ENCODE peak calls at places on chromosomes 7 and 10, in ten cellular contexts. One of them, this sample, is unnamed.

GRCh38 chr7:18593602-18594279 is 98.2 kb downstream of the HDAC9 start:
- DNase-seq in heart right ventricle: no peak
- DNase-seq in A549: no peak
- DNase-seq in CD4-positive, CD25-positive, alpha-beta regulatory T cell: no peak
- DNase-seq in left ventricle myocardium inferior: no peak
- DNase-seq in neuronal stem cell: no peak
- DNase-seq in GM23248: no peak
- DNase-seq in mammary epithelial cell: no peak
- DNase-seq in CD8-positive, alpha-beta T cell: no peak
- DNase-seq in hepatocyte: no peak
- DNase-seq in this sample: no peak

GRCh38 chr10:118373786-118374185 is 31.7 kb upstream of the FAM204A start:
- DNase-seq in heart right ventricle: no peak
- DNase-seq in A549: no peak
- DNase-seq in CD4-positive, CD25-positive, alpha-beta regulatory T cell: no peak
- DNase-seq in left ventricle myocardium inferior: no peak
- DNase-seq in neuronal stem cell: no peak
- DNase-seq in GM23248: peak; percentile 78
- DNase-seq in mammary epithelial cell: peak; percentile 57
- DNase-seq in CD8-positive, alpha-beta T cell: no peak
- DNase-seq in hepatocyte: no peak
- DNase-seq in this sample: no peak

GRCh38 chr10:98410135-98410743 is 4.7 kb downstream of the PYROXD2 start:
- DNase-seq in heart right ventricle: no peak
- DNase-seq in A549: no peak
- DNase-seq in CD4-positive, CD25-positive, alpha-beta regulatory T cell: no peak
- DNase-seq in left ventricle myocardium inferior: no peak
- DNase-seq in neuronal stem cell: no peak
- DNase-seq in GM23248: no peak
- DNase-seq in mammary epithelial cell: no peak
- DNase-seq in CD8-positive, alpha-beta T cell: no peak
- DNase-seq in hepatocyte: no peak
- DNase-seq in this sample: no peak

GRCh38 chr7:101953248-101953819 is 135.9 kb downstream of the CUX1 start:
- DNase-seq in heart right ventricle: no peak
- DNase-seq in A549: no peak
- DNase-seq in CD4-positive, CD25-positive, alpha-beta regulatory T cell: no peak
- DNase-seq in left ventricle myocardium inferior: no peak
- DNase-seq in neuronal stem cell: no peak
- DNase-seq in GM23248: peak; percentile 92
- DNase-seq in mammary epithelial cell: no peak
- DNase-seq in CD8-positive, alpha-beta T cell: no peak
- DNase-seq in hepatocyte: peak; percentile 85
- DNase-seq in this sample: no peak

GRCh38 chr10:77763453-77764430 is 126.1 kb upstream of the KCNMA1 start:
- DNase-seq in heart right ventricle: no peak
- DNase-seq in A549: no peak
- DNase-seq in CD4-positive, CD25-positive, alpha-beta regulatory T cell: no peak
- DNase-seq in left ventricle myocardium inferior: peak; percentile 17
- DNase-seq in neuronal stem cell: no peak
- DNase-seq in GM23248: peak; percentile 22
- DNase-seq in mammary epithelial cell: no peak
- DNase-seq in CD8-positive, alpha-beta T cell: no peak
- DNase-seq in hepatocyte: no peak
- DNase-seq in this sample: no peak

GRCh38 chr7:131285558-131285957 is 42.1 kb upstream of the MKLN1 start:
- DNase-seq in heart right ventricle: peak; percentile 39
- DNase-seq in A549: no peak
- DNase-seq in CD4-positive, CD25-positive, alpha-beta regulatory T cell: no peak
- DNase-seq in left ventricle myocardium inferior: peak; percentile 33
- DNase-seq in neuronal stem cell: no peak
- DNase-seq in GM23248: peak; percentile 73
- DNase-seq in mammary epithelial cell: no peak
- DNase-seq in CD8-positive, alpha-beta T cell: no peak
- DNase-seq in hepatocyte: no peak
- DNase-seq in this sample: no peak

GRCh38 chr10:30630571-30630970 is 1.0 kb upstream of the LYZL2 start:
- DNase-seq in heart right ventricle: no peak
- DNase-seq in A549: no peak
- DNase-seq in CD4-positive, CD25-positive, alpha-beta regulatory T cell: no peak
- DNase-seq in left ventricle myocardium inferior: no peak
- DNase-seq in neuronal stem cell: no peak
- DNase-seq in GM23248: peak; percentile 74
- DNase-seq in mammary epithelial cell: no peak
- DNase-seq in CD8-positive, alpha-beta T cell: no peak
- DNase-seq in hepatocyte: no peak
- DNase-seq in this sample: no peak

GRCh38 chr7:104627516-104627915 is 299.1 kb downstream of the LHFPL3 start:
- DNase-seq in heart right ventricle: no peak
- DNase-seq in A549: no peak
- DNase-seq in CD4-positive, CD25-positive, alpha-beta regulatory T cell: no peak
- DNase-seq in left ventricle myocardium inferior: no peak
- DNase-seq in neuronal stem cell: peak; percentile 47
- DNase-seq in GM23248: peak; percentile 63
- DNase-seq in mammary epithelial cell: peak; percentile 12
- DNase-seq in CD8-positive, alpha-beta T cell: no peak
- DNase-seq in hepatocyte: peak; percentile 64
- DNase-seq in this sample: no peak

GRCh38 chr7:17046666-17047065 is 164.9 kb upstream of the AGR3 start:
- DNase-seq in heart right ventricle: no peak
- DNase-seq in A549: no peak
- DNase-seq in CD4-positive, CD25-positive, alpha-beta regulatory T cell: no peak
- DNase-seq in left ventricle myocardium inferior: no peak
- DNase-seq in neuronal stem cell: no peak
- DNase-seq in GM23248: peak; percentile 34
- DNase-seq in mammary epithelial cell: no peak
- DNase-seq in CD8-positive, alpha-beta T cell: no peak
- DNase-seq in hepatocyte: no peak
- DNase-seq in this sample: no peak

GRCh38 chr7:17043012-17043877 is 161.5 kb upstream of the AGR3 start:
- DNase-seq in heart right ventricle: no peak
- DNase-seq in A549: no peak
- DNase-seq in CD4-positive, CD25-positive, alpha-beta regulatory T cell: no peak
- DNase-seq in left ventricle myocardium inferior: no peak
- DNase-seq in neuronal stem cell: no peak
- DNase-seq in GM23248: peak; percentile 73
- DNase-seq in mammary epithelial cell: peak; percentile 50
- DNase-seq in CD8-positive, alpha-beta T cell: no peak
- DNase-seq in hepatocyte: no peak
- DNase-seq in this sample: no peak

GRCh38 chr7:17042211-17042610 is 160.4 kb upstream of the AGR3 start:
- DNase-seq in heart right ventricle: no peak
- DNase-seq in A549: no peak
- DNase-seq in CD4-positive, CD25-positive, alpha-beta regulatory T cell: no peak
- DNase-seq in left ventricle myocardium inferior: no peak
- DNase-seq in neuronal stem cell: no peak
- DNase-seq in GM23248: peak; percentile 39
- DNase-seq in mammary epithelial cell: no peak
- DNase-seq in CD8-positive, alpha-beta T cell: no peak
- DNase-seq in hepatocyte: no peak
- DNase-seq in this sample: no peak

GRCh38 chr7:17044396-17044795 is 162.6 kb upstream of the AGR3 start:
- DNase-seq in heart right ventricle: no peak
- DNase-seq in A549: no peak
- DNase-seq in CD4-positive, CD25-positive, alpha-beta regulatory T cell: no peak
- DNase-seq in left ventricle myocardium inferior: no peak
- DNase-seq in neuronal stem cell: no peak
- DNase-seq in GM23248: no peak
- DNase-seq in mammary epithelial cell: no peak
- DNase-seq in CD8-positive, alpha-beta T cell: no peak
- DNase-seq in hepatocyte: no peak
- DNase-seq in this sample: no peak

GRCh38 chr7:17044868-17045267 is 163.1 kb upstream of the AGR3 start:
- DNase-seq in heart right ventricle: no peak
- DNase-seq in A549: no peak
- DNase-seq in CD4-positive, CD25-positive, alpha-beta regulatory T cell: no peak
- DNase-seq in left ventricle myocardium inferior: no peak
- DNase-seq in neuronal stem cell: no peak
- DNase-seq in GM23248: no peak
- DNase-seq in mammary epithelial cell: no peak
- DNase-seq in CD8-positive, alpha-beta T cell: no peak
- DNase-seq in hepatocyte: no peak
- DNase-seq in this sample: no peak
- H3K27ac ChIP-seq in heart right ventricle: no peak overlapping the region
- H3K27ac ChIP-seq in A549: peak overlapping the region; percentile 4
- H3K27ac ChIP-seq in CD4-positive, CD25-positive, alpha-beta regulatory T cell: no peak overlapping the region
- H3K27ac ChIP-seq in left ventricle myocardium inferior: no peak overlapping the region
- H3K27ac ChIP-seq in neuronal stem cell: no peak overlapping the region
- H3K27ac ChIP-seq in GM23248: no peak overlapping the region
- H3K27ac ChIP-seq in mammary epithelial cell: no peak overlapping the region
- H3K27ac ChIP-seq in CD8-positive, alpha-beta T cell: no peak overlapping the region
- H3K27ac ChIP-seq in hepatocyte: no peak overlapping the region
- H3K27ac ChIP-seq in this sample: no peak overlapping the region

GRCh38 chr10:37654466-37654865 is 202.9 kb downstream of the ZNF248 start:
- DNase-seq in heart right ventricle: no peak
- DNase-seq in A549: no peak
- DNase-seq in CD4-positive, CD25-positive, alpha-beta regulatory T cell: no peak
- DNase-seq in left ventricle myocardium inferior: no peak
- DNase-seq in neuronal stem cell: no peak
- DNase-seq in GM23248: no peak
- DNase-seq in mammary epithelial cell: no peak
- DNase-seq in CD8-positive, alpha-beta T cell: no peak
- DNase-seq in hepatocyte: no peak
- DNase-seq in this sample: no peak
- H3K9me3 ChIP-seq in heart right ventricle: no peaks in the 10 kb centered on the region
- H3K9me3 ChIP-seq in A549: peaks cover 2% of the 10 kb centered on the region
- H3K9me3 ChIP-seq in CD4-positive, CD25-positive, alpha-beta regulatory T cell: peaks cover 10% of the 10 kb centered on the region
- H3K9me3 ChIP-seq in left ventricle myocardium inferior: peaks cover 51% of the 10 kb centered on the region
- H3K9me3 ChIP-seq in neuronal stem cell: peaks cover 17% of the 10 kb centered on the region
- H3K9me3 ChIP-seq in GM23248: no peaks in the 10 kb centered on the region
- H3K9me3 ChIP-seq in mammary epithelial cell: peaks cover 14% of the 10 kb centered on the region
- H3K9me3 ChIP-seq in CD8-positive, alpha-beta T cell: no peaks in the 10 kb centered on the region
- H3K9me3 ChIP-seq in hepatocyte: peaks cover 3% of the 10 kb centered on the region
- H3K9me3 ChIP-seq in this sample: peaks cover 2% of the 10 kb centered on the region

GRCh38 chr10:133523631-133524203 is 3.4 kb upstream of the CYP2E1 start:
- DNase-seq in heart right ventricle: no peak
- DNase-seq in A549: no peak
- DNase-seq in CD4-positive, CD25-positive, alpha-beta regulatory T cell: no peak
- DNase-seq in left ventricle myocardium inferior: no peak
- DNase-seq in neuronal stem cell: no peak
- DNase-seq in GM23248: no peak
- DNase-seq in mammary epithelial cell: peak; percentile 82
- DNase-seq in CD8-positive, alpha-beta T cell: no peak
- DNase-seq in hepatocyte: no peak
- DNase-seq in this sample: no peak

GRCh38 chr10:133515471-133515870 is 11.7 kb upstream of the CYP2E1 start:
- DNase-seq in heart right ventricle: no peak
- DNase-seq in A549: no peak
- DNase-seq in CD4-positive, CD25-positive, alpha-beta regulatory T cell: no peak
- DNase-seq in left ventricle myocardium inferior: no peak
- DNase-seq in neuronal stem cell: no peak
- DNase-seq in GM23248: no peak
- DNase-seq in mammary epithelial cell: no peak
- DNase-seq in CD8-positive, alpha-beta T cell: no peak
- DNase-seq in hepatocyte: no peak
- DNase-seq in this sample: no peak

GRCh38 chr10:133516072-133516471 is 11.1 kb upstream of the CYP2E1 start:
- DNase-seq in heart right ventricle: no peak
- DNase-seq in A549: no peak
- DNase-seq in CD4-positive, CD25-positive, alpha-beta regulatory T cell: no peak
- DNase-seq in left ventricle myocardium inferior: no peak
- DNase-seq in neuronal stem cell: no peak
- DNase-seq in GM23248: no peak
- DNase-seq in mammary epithelial cell: no peak
- DNase-seq in CD8-positive, alpha-beta T cell: no peak
- DNase-seq in hepatocyte: no peak
- DNase-seq in this sample: no peak

GRCh38 chr10:133525444-133525843 is 1.7 kb upstream of the CYP2E1 start:
- DNase-seq in heart right ventricle: no peak
- DNase-seq in A549: no peak
- DNase-seq in CD4-positive, CD25-positive, alpha-beta regulatory T cell: no peak
- DNase-seq in left ventricle myocardium inferior: no peak
- DNase-seq in neuronal stem cell: no peak
- DNase-seq in GM23248: no peak
- DNase-seq in mammary epithelial cell: no peak
- DNase-seq in CD8-positive, alpha-beta T cell: no peak
- DNase-seq in hepatocyte: no peak
- DNase-seq in this sample: no peak

DNA sequence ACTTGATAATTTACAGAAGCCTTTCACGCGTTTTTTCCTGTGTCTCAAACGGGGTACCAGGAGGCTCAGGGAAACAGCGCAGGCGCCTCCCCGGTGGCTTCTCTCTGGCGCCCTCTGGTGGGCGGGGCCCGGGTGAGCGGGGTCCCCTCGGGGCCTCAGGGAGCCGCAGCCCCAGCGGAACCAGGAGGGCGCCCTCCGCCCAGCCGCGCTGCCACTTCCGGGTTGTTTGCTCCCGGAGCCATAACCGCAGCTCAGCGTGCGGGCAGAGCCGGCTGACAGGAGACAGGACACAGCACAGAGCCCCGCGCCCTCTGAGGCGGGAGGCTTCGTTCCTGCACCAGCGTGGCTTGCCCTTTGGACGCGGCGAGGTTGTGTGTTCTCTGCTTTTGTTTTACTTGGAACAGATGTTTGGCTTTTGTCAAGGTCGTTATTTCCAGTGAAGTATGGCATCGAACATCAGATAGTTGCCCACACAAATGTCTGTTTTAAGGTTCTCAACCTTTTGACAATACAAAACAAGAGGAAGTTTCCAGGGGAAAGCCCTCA is 6.9 kb upstream of the CYP2E1 start:
- DNase-seq in heart right ventricle: peak; percentile 64
- DNase-seq in A549: peak; percentile 91
- DNase-seq in CD4-positive, CD25-positive, alpha-beta regulatory T cell: peak; percentile 73
- DNase-seq in left ventricle myocardium inferior: peak; percentile 80
- DNase-seq in neuronal stem cell: no peak
- DNase-seq in GM23248: peak; percentile 82
- DNase-seq in mammary epithelial cell: peak; percentile 58
- DNase-seq in CD8-positive, alpha-beta T cell: peak; percentile 90
- DNase-seq in hepatocyte: no peak
- DNase-seq in this sample: peak; percentile 79
- H3K4me3 ChIP-seq in heart right ventricle: peak overlapping the region; percentile 51
- H3K4me3 ChIP-seq in A549: peak overlapping the region; percentile 49
- H3K4me3 ChIP-seq in CD4-positive, CD25-positive, alpha-beta regulatory T cell: peak overlapping the region; percentile 60
- H3K4me3 ChIP-seq in left ventricle myocardium inferior: peak overlapping the region; percentile 63
- H3K4me3 ChIP-seq in neuronal stem cell: no peak overlapping the region
- H3K4me3 ChIP-seq in GM23248: peak overlapping the region; percentile 75
- H3K4me3 ChIP-seq in mammary epithelial cell: peak overlapping the region; percentile 35
- H3K4me3 ChIP-seq in CD8-positive, alpha-beta T cell: peak overlapping the region; percentile 61
- H3K4me3 ChIP-seq in hepatocyte: no peak overlapping the region
- H3K4me3 ChIP-seq in this sample: no peak overlapping the region

GRCh38 chr7:29278362-29279070 is 83.9 kb downstream of the CHN2 start:
- DNase-seq in heart right ventricle: no peak
- DNase-seq in A549: no peak
- DNase-seq in CD4-positive, CD25-positive, alpha-beta regulatory T cell: no peak
- DNase-seq in left ventricle myocardium inferior: no peak
- DNase-seq in neuronal stem cell: no peak
- DNase-seq in GM23248: no peak
- DNase-seq in mammary epithelial cell: no peak
- DNase-seq in CD8-positive, alpha-beta T cell: no peak
- DNase-seq in hepatocyte: no peak
- DNase-seq in this sample: no peak

GRCh38 chr7:29285451-29285807 is 90.9 kb downstream of the CHN2 start:
- DNase-seq in heart right ventricle: no peak
- DNase-seq in A549: peak; percentile 27
- DNase-seq in CD4-positive, CD25-positive, alpha-beta regulatory T cell: no peak
- DNase-seq in left ventricle myocardium inferior: no peak
- DNase-seq in neuronal stem cell: no peak
- DNase-seq in GM23248: peak; percentile 88
- DNase-seq in mammary epithelial cell: peak; percentile 97
- DNase-seq in CD8-positive, alpha-beta T cell: no peak
- DNase-seq in hepatocyte: no peak
- DNase-seq in this sample: peak; percentile 27

GRCh38 chr7:29282819-29283414 is 88.3 kb downstream of the CHN2 start:
- DNase-seq in heart right ventricle: no peak
- DNase-seq in A549: no peak
- DNase-seq in CD4-positive, CD25-positive, alpha-beta regulatory T cell: no peak
- DNase-seq in left ventricle myocardium inferior: no peak
- DNase-seq in neuronal stem cell: no peak
- DNase-seq in GM23248: no peak
- DNase-seq in mammary epithelial cell: no peak
- DNase-seq in CD8-positive, alpha-beta T cell: no peak
- DNase-seq in hepatocyte: no peak
- DNase-seq in this sample: no peak

GRCh38 chr7:29284586-29285450 is 90.2 kb downstream of the CHN2 start:
- DNase-seq in heart right ventricle: no peak
- DNase-seq in A549: no peak
- DNase-seq in CD4-positive, CD25-positive, alpha-beta regulatory T cell: no peak
- DNase-seq in left ventricle myocardium inferior: no peak
- DNase-seq in neuronal stem cell: no peak
- DNase-seq in GM23248: no peak
- DNase-seq in mammary epithelial cell: no peak
- DNase-seq in CD8-positive, alpha-beta T cell: no peak
- DNase-seq in hepatocyte: no peak
- DNase-seq in this sample: no peak

DNA sequence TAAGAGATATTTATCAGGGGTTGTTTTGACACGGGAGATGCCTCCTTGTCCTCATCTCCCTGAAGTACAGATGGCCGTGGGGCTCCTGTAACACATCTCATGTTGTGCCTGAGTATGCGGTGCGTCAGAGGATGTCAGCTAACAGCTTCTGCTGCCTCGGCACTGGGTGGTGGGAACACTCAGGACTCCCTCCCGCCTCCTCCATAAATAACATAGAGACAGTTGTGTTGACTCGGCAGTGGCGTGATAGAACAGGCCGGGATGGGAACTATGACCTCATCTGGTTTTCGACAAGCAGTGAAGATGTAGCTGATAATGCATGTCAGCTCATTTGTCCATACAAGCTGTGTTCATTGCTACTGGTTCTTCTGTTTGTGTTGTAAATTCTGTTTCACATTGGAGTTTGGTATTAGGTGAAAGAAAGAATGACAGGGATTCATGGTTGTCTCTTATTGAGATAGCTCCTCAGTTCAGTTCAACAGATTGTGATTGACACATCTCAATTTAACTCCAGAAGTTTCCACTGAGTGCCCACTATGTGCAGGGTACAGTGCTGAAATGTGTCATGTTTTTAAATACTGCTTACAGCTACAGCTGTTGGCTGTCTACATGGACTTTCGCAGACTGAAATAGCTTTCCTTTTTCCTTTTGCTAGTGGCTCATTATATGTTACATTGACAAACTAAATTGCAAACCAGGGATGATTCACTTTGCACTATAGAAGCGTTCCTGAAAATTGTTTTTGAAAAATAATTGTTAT is 87.4 kb downstream of the CHN2 start:
- DNase-seq in heart right ventricle: peak; percentile 52
- DNase-seq in A549: no peak
- DNase-seq in CD4-positive, CD25-positive, alpha-beta regulatory T cell: no peak
- DNase-seq in left ventricle myocardium inferior: peak; percentile 63
- DNase-seq in neuronal stem cell: no peak
- DNase-seq in GM23248: no peak
- DNase-seq in mammary epithelial cell: peak; percentile 93
- DNase-seq in CD8-positive, alpha-beta T cell: no peak
- DNase-seq in hepatocyte: peak; percentile 86
- DNase-seq in this sample: no peak
- H3K27ac ChIP-seq in heart right ventricle: peak overlapping the region; percentile 18
- H3K27ac ChIP-seq in A549: no peak overlapping the region
- H3K27ac ChIP-seq in CD4-positive, CD25-positive, alpha-beta regulatory T cell: no peak overlapping the region
- H3K27ac ChIP-seq in left ventricle myocardium inferior: peak overlapping the region; percentile 47
- H3K27ac ChIP-seq in neuronal stem cell: no peak overlapping the region
- H3K27ac ChIP-seq in GM23248: no peak overlapping the region
- H3K27ac ChIP-seq in mammary epithelial cell: no peak overlapping the region
- H3K27ac ChIP-seq in CD8-positive, alpha-beta T cell: no peak overlapping the region
- H3K27ac ChIP-seq in hepatocyte: peak overlapping the region; percentile 44
- H3K27ac ChIP-seq in this sample: no peak overlapping the region